ENCODE peak calls at places on chromosomes 7 and 10, in eight cellular contexts. S is aorta; O is astrocyte of the spinal cord; Q is CD4-positive, alpha-beta memory T cell; A is fibroblast of pulmonary artery; T is tibial artery; B is bronchial epithelial cell; C is body of pancreas. M is an unnamed sample.

GRCh38 chr10:5526691-5527331 is 2.0 kb downstream of the CALML3 start:
- DNase-seq in Q (no peak), A (no peak), S (no peak), T (no peak), C (no peak), B (no peak), O (no peak), M (no peak)

GRCh38 chr10:48509974-48510692 is 94.7 kb downstream of the ARHGAP22 start:
- DNase-seq in S (no peak), O (no peak), A (peak; percentile 45), Q (no peak), B (peak; percentile 12), T (no peak), C (no peak), M (no peak)

GRCh38 chr7:115329006-115329405 is 407.1 kb downstream of the MDFIC start:
- DNase-seq in A (no peak), C (no peak), T (no peak), B (peak; percentile 56), Q (no peak), O (no peak), S (no peak), M (no peak)

GRCh38 chr10:132868995-132869394 is 73.4 kb downstream of the CFAP46 start:
- DNase-seq in O (no peak), Q (no peak), B (no peak), S (peak; percentile 30), A (no peak), T (peak; percentile 41), C (no peak), M (peak; percentile 18)

GRCh38 chr7:7491044-7491443 is 44.6 kb downstream of the COL28A1 start:
- DNase-seq in T (no peak), B (no peak), A (no peak), O (no peak), Q (no peak), C (no peak), S (no peak), M (no peak)

GRCh38 chr10:132837905-132838304 is 52.0 kb upstream of the NKX6-2 start:
- DNase-seq in Q (no peak), A (no peak), C (no peak), T (peak; percentile 55), O (no peak), S (peak; percentile 45), B (no peak), M (no peak)

GRCh38 chr7:41567350-41568114 is 135.4 kb downstream of the INHBA start:
- DNase-seq in T (no peak), Q (no peak), A (peak; percentile 41), S (no peak), O (peak; percentile 22), C (no peak), B (peak; percentile 19), M (no peak)

GRCh38 chr10:35423505-35424306 is 87.4 kb downstream of the CCNY start:
- DNase-seq in O (peak; percentile 79), T (no peak), B (peak; percentile 78), Q (no peak), C (no peak), S (no peak), A (peak; percentile 37), M (no peak)

GRCh38 chr7:137967143-137968018 is 34.5 kb downstream of the CREB3L2 start:
- DNase-seq in Q (no peak), B (peak; percentile 57), S (no peak), C (no peak), O (peak; percentile 71), A (peak; percentile 62), T (no peak), M (no peak)

GRCh38 chr7:135645296-135645904 is 16.9 kb upstream of the STMP1 start:
- DNase-seq in Q (peak; percentile 46), C (no peak), S (no peak), B (peak; percentile 52), O (peak; percentile 59), A (peak; percentile 74), T (no peak), M (no peak)

GRCh38 chr10:25050402-25050801 is 34.0 kb downstream of the THNSL1 start:
- DNase-seq in A (no peak), S (no peak), C (no peak), B (no peak), T (no peak), Q (no peak), O (no peak), M (no peak)

GRCh38 chr7:41694490-41694889 is 8.4 kb downstream of the INHBA start:
- DNase-seq in Q (no peak), A (no peak), T (no peak), C (no peak), O (no peak), S (no peak), B (no peak), M (no peak)

GRCh38 chr7:30173058-30173897 is 38.5 kb downstream of the MTURN start:
- DNase-seq in B (peak; percentile 99), Q (no peak), O (peak; percentile 90), A (peak; percentile 75), T (peak; percentile 94), C (peak; percentile 74), S (peak; percentile 87), M (peak; percentile 58)

GRCh38 chr7:140698477-140698876 is 2.0 kb downstream of the NDUFB2 start:
- DNase-seq in O (no peak), S (no peak), B (no peak), C (no peak), A (no peak), Q (no peak), T (no peak), M (no peak)

GRCh38 chr7:1124816-1125602 is 35.0 kb downstream of the ZFAND2A start:
- DNase-seq in O (no peak), Q (no peak), S (peak; percentile 59), A (no peak), T (no peak), B (peak; percentile 10), C (no peak), M (no peak)

GRCh38 chr7:75983471-75984129 is 10.8 kb downstream of the TMEM120A start:
- DNase-seq in C (no peak), Q (no peak), B (no peak), O (no peak), T (peak; percentile 68), A (no peak), S (no peak), M (no peak)

GRCh38 chr7:104179178-104179577 is 28.6 kb downstream of the ORC5 start:
- DNase-seq in Q (no peak), T (no peak), S (no peak), A (no peak), C (no peak), O (peak; percentile 25), B (no peak), M (no peak)

GRCh38 chr7:111931016-111931517 is 275.1 kb downstream of the DOCK4 start:
- DNase-seq in C (no peak), A (peak; percentile 62), O (peak; percentile 79), S (no peak), Q (no peak), B (peak; percentile 33), T (no peak), M (no peak)

GRCh38 chr10:65083222-65083621 is 1562.0 kb downstream of the REEP3 start:
- DNase-seq in B (no peak), A (no peak), O (no peak), T (no peak), S (no peak), C (no peak), Q (no peak), M (peak; percentile 46)

GRCh38 chr7:81607987-81608386 is 161.9 kb downstream of the HGF start:
- DNase-seq in S (no peak), B (no peak), A (no peak), T (no peak), O (no peak), Q (no peak), C (no peak), M (no peak)

GRCh38 chr7:81604808-81605174 is 165.1 kb downstream of the HGF start:
- DNase-seq in S (no peak), T (no peak), A (no peak), Q (no peak), O (no peak), B (no peak), C (no peak), M (no peak)

GRCh38 chr7:81606078-81606863 is 163.6 kb downstream of the HGF start:
- DNase-seq in Q (no peak), A (no peak), C (no peak), O (no peak), B (no peak), S (no peak), T (no peak), M (no peak)

GRCh38 chr7:81604075-81604807 is 165.6 kb downstream of the HGF start:
- DNase-seq in T (no peak), B (no peak), S (no peak), A (peak; percentile 100), O (peak; percentile 74), Q (no peak), C (no peak), M (no peak)

GRCh38 chr7:81605493-81605892 is 164.4 kb downstream of the HGF start:
- DNase-seq in A (no peak), C (no peak), B (no peak), T (no peak), S (no peak), O (no peak), Q (no peak), M (no peak)
- H3K4me3 ChIP-seq in A (no peak overlapping the region), C (no peak overlapping the region), B (no peak overlapping the region), T (no peak overlapping the region), S (no peak overlapping the region), O (no peak overlapping the region), Q (no peak overlapping the region), M (no peak overlapping the region)

GRCh38 chr10:57675125-57675524 is 592.6 kb downstream of the IPMK start:
- DNase-seq in C (no peak), T (no peak), A (no peak), S (no peak), Q (no peak), B (no peak), O (no peak), M (no peak)
- H3K4me3 ChIP-seq in C (no peak overlapping the region), T (no peak overlapping the region), A (no peak overlapping the region), S (no peak overlapping the region), Q (no peak overlapping the region), B (no peak overlapping the region), O (no peak overlapping the region), M (no peak overlapping the region)

GRCh38 chr7:2582006-2582735 is 23.4 kb downstream of the IQCE start:
- DNase-seq in S (no peak), O (no peak), A (no peak), Q (no peak), T (no peak), C (no peak), B (no peak), M (no peak)
- H3K4me3 ChIP-seq in S (no peak overlapping the region), O (no peak overlapping the region), A (no peak overlapping the region), Q (no peak overlapping the region), T (no peak overlapping the region), C (no peak overlapping the region), B (no peak overlapping the region), M (no peak overlapping the region)

DNA sequence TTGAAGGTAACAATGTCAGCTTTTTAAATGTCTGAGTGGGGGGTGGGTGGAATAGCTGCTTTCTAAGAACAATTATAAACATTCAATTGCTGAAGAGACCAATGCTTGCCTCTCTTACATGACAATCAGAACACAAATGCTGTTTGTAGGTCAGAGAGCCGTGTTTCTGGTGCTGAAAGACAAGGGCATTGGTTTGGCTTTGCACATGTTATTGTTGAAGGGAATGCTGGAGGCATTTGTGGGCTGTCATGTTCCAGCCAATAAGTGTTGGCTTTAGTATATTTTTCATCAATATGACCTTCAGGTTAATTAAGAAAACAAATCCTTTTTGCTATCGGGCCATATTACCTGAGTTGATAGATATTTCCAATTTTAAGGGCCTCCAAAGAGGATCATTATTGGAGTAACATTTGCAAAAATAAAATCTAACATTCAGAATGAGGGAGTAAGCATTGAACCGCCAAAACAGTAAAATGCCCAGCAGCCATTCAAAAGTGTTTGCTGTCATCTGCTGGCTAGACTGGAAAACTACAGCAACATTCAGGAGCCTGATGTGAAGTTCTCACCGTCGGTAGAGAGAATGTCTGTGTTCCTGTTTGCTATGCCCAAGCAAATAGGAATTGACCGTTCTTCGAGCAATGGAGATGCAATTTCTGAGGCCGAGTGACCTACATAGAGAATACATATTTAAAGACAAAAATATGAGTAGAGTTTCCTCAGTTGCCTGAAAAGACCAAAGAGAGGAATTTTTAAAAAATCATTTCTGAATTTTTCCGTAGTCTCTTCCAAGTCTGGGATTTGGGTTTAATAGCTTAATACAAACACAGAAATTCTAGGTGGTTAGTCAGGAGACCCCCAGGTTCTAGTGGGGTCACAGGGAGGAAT is 118.9 kb downstream of the APBB1IP start:
- DNase-seq in O (peak; percentile 40), C (peak; percentile 18), S (no peak), A (peak; percentile 74), Q (no peak), B (peak; percentile 42), T (no peak), M (no peak)
- H3K4me3 ChIP-seq in O (no peak overlapping the region), C (no peak overlapping the region), S (no peak overlapping the region), A (no peak overlapping the region), Q (no peak overlapping the region), B (no peak overlapping the region), T (no peak overlapping the region), M (no peak overlapping the region)

M was measured in left lung.